ENCODE peak calls at places on chromosomes 7 and 10, in five cellular contexts. A, D, Z, E and S are unnamed samples. For H4K20me1, the result is how much of the 10 kb centered on the place peaks cover.

GRCh38 chr7:103718482-103719415 is 270.7 kb downstream of the RELN start:
- DNase-seq in A (peak), D (no peak), Z (peak), E (no peak), S (no peak)

GRCh38 chr7:55177589-55178261 is 158.9 kb downstream of the EGFR start:
- DNase-seq in A (peak), D (no peak), Z (no peak), E (no peak), S (no peak)

GRCh38 chr10:43436291-43437140 is at the start of gene ZNF487:
- DNase-seq in A (peak), D (peak), Z (peak), E (peak), S (peak)

GRCh38 chr10:28087675-28088351 is 88.9 kb upstream of the ODAD2 start:
- DNase-seq in A (peak), D (no peak), Z (peak), E (no peak), S (no peak)

GRCh38 chr10:96374639-96374984 is 15.8 kb upstream of the OPALIN start:
- DNase-seq in A (no peak), D (peak), Z (no peak), E (no peak), S (no peak)

GRCh38 chr10:101066146-101066889 is 4.5 kb downstream of the KAZALD1 start:
- DNase-seq in A (no peak), D (peak), Z (peak), E (peak), S (peak)

GRCh38 chr7:138871691-138872090 is 73.7 kb upstream of the ATP6V0A4 start:
- DNase-seq in A (no peak), D (no peak), Z (no peak), E (no peak), S (no peak)

GRCh38 chr10:124459395-124459794 is 2.2 kb upstream of the LHPP start:
- DNase-seq in A (no peak), D (no peak), Z (no peak), E (no peak), S (no peak)

GRCh38 chr10:11173062-11173461 is 155.4 kb downstream of the CELF2 start:
- DNase-seq in A (no peak), D (no peak), Z (no peak), E (no peak), S (no peak)

GRCh38 chr7:28093617-28094232 is 86.9 kb downstream of the JAZF1 start:
- DNase-seq in A (no peak), D (peak), Z (peak), E (peak), S (peak)

GRCh38 chr7:91140982-91141381 is 123.3 kb upstream of the FZD1 start:
- DNase-seq in A (no peak), D (peak), Z (no peak), E (no peak), S (peak)

GRCh38 chr10:98242823-98243222 is 25.2 kb downstream of the LOXL4 start:
- DNase-seq in A (no peak), D (no peak), Z (peak), E (peak), S (peak)

GRCh38 chr7:7732566-7733290 is 14.3 kb upstream of the RPA3 start:
- DNase-seq in A (peak), D (no peak), Z (peak), E (no peak), S (no peak)

GRCh38 chr10:128009357-128009756 is 102.5 kb downstream of the PTPRE start:
- DNase-seq in A (no peak), D (no peak), Z (no peak), E (no peak), S (no peak)
- H3K27ac ChIP-seq in A (no peak), D (no peak), Z (no peak), E (no peak), S (no peak)

DNA sequence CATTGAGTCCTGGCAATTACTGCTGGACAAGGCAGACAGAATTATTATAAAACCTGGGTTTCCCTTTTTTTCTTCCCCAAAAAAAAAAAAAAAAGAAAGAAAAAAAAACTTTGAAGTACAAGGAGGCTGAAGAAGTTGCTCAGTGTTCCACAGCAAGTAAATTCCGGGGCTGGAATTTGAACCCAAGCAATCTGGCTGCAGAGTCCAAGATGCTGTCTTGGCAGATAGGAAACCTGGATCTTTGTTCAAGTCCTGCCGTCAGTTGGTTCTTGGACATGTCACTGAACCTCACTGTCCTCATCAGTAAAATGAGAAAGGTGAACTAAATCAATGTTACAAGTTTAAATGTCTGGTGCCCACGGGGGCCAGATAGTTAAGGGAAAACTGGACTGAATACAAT is 35.3 kb downstream of the ARID5B start:
- DNase-seq in A (no peak), D (no peak), Z (no peak), E (no peak), S (no peak)
- H3K4me2 ChIP-seq in A (no peak), D (no peak), Z (no peak), E (peak), S (no peak)

DNA sequence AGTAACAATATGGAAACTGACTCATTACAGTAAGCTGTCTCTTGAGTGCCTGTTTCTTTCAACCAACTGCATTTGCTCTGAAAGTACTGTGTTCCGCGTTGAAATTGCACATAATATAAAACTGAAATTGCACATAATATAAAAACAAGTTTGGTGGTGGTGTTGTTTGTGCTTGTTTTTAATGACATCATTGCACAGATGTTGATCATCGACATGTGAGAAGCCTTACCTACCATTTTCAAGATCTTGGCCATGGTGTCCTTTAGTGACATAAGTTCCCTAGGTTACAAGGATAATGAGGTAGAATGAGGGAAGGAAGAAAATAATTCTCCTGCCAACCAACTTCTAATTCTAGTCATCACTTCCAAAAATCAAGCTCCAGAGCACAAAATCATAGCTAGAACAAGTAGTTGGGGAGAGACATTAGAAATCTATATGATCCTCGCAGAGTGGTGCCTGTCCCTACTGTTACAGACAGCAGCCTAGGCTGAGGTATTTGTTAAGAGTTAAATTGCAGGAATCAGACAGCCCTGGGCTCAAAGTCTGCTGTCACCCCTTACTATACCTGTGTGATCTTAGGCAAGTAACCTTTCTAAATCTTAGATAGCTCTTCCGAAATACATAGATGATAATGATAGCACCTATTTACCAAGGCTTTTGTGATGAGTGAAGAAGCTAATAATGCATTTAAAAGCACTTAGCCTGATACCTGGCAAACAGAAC is 29.3 kb downstream of the DOCK4 start:
- DNase-seq in A (no peak), D (no peak), Z (no peak), E (no peak), S (no peak)
- H4K20me1 ChIP-seq in A (under half), D (under half), Z (under half), E (under half), S (under half)

GRCh38 chr7:130939285-130940095 is 205.5 kb upstream of the KLF14 start:
- DNase-seq in A (no peak), D (no peak), Z (peak), E (no peak), S (no peak)

GRCh38 chr7:130938661-130939060 is 204.7 kb upstream of the KLF14 start:
- DNase-seq in A (no peak), D (no peak), Z (no peak), E (no peak), S (no peak)

GRCh38 chr7:130940907-130941306 is 206.9 kb upstream of the KLF14 start:
- DNase-seq in A (no peak), D (no peak), Z (no peak), E (no peak), S (no peak)

GRCh38 chr7:130941322-130942210 is 207.6 kb upstream of the KLF14 start:
- DNase-seq in A (peak), D (no peak), Z (peak), E (peak), S (no peak)

GRCh38 chr7:130940326-130940725 is 206.3 kb upstream of the KLF14 start:
- DNase-seq in A (no peak), D (no peak), Z (no peak), E (no peak), S (no peak)
- H3K27ac ChIP-seq in A (peak), D (no peak), Z (peak), E (no peak), S (no peak)

GRCh38 chr7:485188-486081 is 34.2 kb downstream of the PDGFA start:
- DNase-seq in A (no peak), D (no peak), Z (peak), E (no peak), S (no peak)

GRCh38 chr7:482521-483083 is 37.0 kb downstream of the PDGFA start:
- DNase-seq in A (no peak), D (no peak), Z (no peak), E (no peak), S (no peak)

GRCh38 chr7:484365-485101 is 35.1 kb downstream of the PDGFA start:
- DNase-seq in A (no peak), D (peak), Z (no peak), E (no peak), S (no peak)

GRCh38 chr7:481219-481930 is 38.3 kb downstream of the PDGFA start:
- DNase-seq in A (no peak), D (no peak), Z (no peak), E (no peak), S (no peak)

DNA sequence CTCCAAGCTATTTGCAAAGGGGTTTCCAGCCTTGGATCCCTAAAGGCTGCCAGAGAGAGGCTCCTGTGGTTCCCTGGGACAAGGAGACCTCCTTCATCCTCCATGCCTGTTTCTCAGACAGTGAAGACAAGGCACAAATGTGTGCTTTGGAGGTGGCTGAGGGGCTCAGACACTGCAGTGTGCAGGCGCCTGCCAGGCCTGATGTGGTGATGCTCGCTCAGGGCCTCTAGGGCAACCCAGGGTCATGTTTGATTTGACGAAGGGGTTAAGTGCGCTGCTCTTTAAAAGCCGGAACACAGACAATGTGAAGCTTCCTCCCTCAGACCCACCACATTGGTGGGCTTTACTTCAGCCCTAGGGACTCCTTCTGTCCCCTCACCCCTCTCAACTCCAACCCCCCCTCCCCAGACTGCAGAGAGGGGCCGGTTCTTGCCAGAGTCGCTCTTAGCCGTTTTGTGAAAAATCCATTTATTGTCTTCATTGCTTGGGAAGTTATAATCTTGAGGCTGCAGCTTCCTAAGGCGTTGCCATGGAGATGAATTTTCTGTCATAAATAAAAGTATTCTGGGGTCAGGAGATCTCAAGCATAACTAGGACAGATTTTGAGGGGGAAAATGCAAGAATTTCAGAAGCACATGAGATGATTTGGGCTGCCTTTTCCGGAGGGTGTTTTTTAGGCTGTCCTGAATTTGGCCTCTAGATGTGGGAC is 35.8 kb downstream of the PDGFA start:
- DNase-seq in A (no peak), D (no peak), Z (no peak), E (no peak), S (no peak)
- H3K4me2 ChIP-seq in A (no peak), D (no peak), Z (no peak), E (no peak), S (no peak)

GRCh38 chr10:26937371-26937770 is 76.6 kb upstream of the ABI1 start:
- DNase-seq in A (no peak), D (peak), Z (no peak), E (no peak), S (no peak)

GRCh38 chr10:26938578-26938977 is 77.8 kb upstream of the ABI1 start:
- DNase-seq in A (no peak), D (peak), Z (no peak), E (no peak), S (no peak)

GRCh38 chr10:26944261-26944882 is 83.6 kb upstream of the ABI1 start:
- DNase-seq in A (no peak), D (no peak), Z (no peak), E (no peak), S (no peak)

GRCh38 chr10:26939290-26939956 is 78.7 kb upstream of the ABI1 start:
- DNase-seq in A (no peak), D (peak), Z (no peak), E (no peak), S (no peak)

GRCh38 chr10:26939957-26940354 is 79.2 kb upstream of the ABI1 start:
- DNase-seq in A (no peak), D (no peak), Z (no peak), E (no peak), S (no peak)
- H4K20me1 ChIP-seq in A (under half), D (under half), Z (under half), E (under half), S (under half)